ENCODE peak calls at places on chromosomes 4 and X, in four cellular contexts. Q is WTC11, E is stomach, V is fibroblast of lung. B is an unnamed sample.

GRCh38 chr4:159476886-159477285 is 374.0 kb downstream of the RAPGEF2 start:
- DNase-seq in Q (no peak), E (no peak), V (no peak), B (no peak)

GRCh38 chr4:142960867-142961644 is 115.0 kb upstream of the INPP4B start:
- DNase-seq in Q (no peak), E (no peak), V (no peak), B (no peak)

GRCh38 chr4:73871911-73872310 is 2.7 kb downstream of the CXCL1 start:
- DNase-seq in Q (no peak), E (no peak), V (no peak), B (no peak)

GRCh38 chr4:98653006-98653405 is 5.4 kb downstream of the TSPAN5 start:
- DNase-seq in Q (no peak), E (no peak), V (peak), B (no peak)

GRCh38 chrX:53481816-53482485 is 47.8 kb upstream of the HSD17B10 start:
- DNase-seq in Q (peak), E (peak), V (peak), B (peak)

GRCh38 chr4:165584916-165585315 is 206.1 kb downstream of the CPE start:
- DNase-seq in Q (no peak), E (no peak), V (no peak), B (no peak)

GRCh38 chr4:95638920-95639501 is 90.2 kb upstream of the UNC5C start:
- DNase-seq in Q (no peak), E (no peak), V (peak), B (no peak)

GRCh38 chr4:143025111-143025704 is 159.5 kb upstream of the USP38 start:
- DNase-seq in Q (peak), E (no peak), V (peak), B (peak)

GRCh38 chrX:103817502-103817901 is 14.6 kb downstream of the RAB9B start:
- DNase-seq in Q (no peak), E (no peak), V (peak), B (peak)

GRCh38 chrX:38804481-38805293 is 3.4 kb downstream of the MID1IP1 start:
- DNase-seq in Q (peak), E (peak), V (no peak), B (peak)

GRCh38 chrX:132077414-132077813 is 50.4 kb downstream of the FRMD7 start:
- DNase-seq in Q (no peak), E (no peak), V (no peak), B (no peak)

GRCh38 chr4:87920478-87920877 is 55.0 kb upstream of the SPP1 start:
- DNase-seq in Q (no peak), E (no peak), V (no peak), B (no peak)

GRCh38 chr4:173522874-173523395 is 7.1 kb downstream of the HAND2 start:
- DNase-seq in Q (no peak), E (no peak), V (no peak), B (no peak)

GRCh38 chrX:53738370-53738909 is 51.9 kb upstream of the HUWE1 start:
- DNase-seq in Q (no peak), E (no peak), V (no peak), B (no peak)

GRCh38 chr4:38512840-38513239 is 151.2 kb upstream of the KLF3 start:
- DNase-seq in Q (no peak), E (no peak), V (no peak), B (no peak)

GRCh38 chrX:23902419-23902818 is 5.3 kb downstream of the APOO start:
- DNase-seq in Q (no peak), E (no peak), V (peak), B (no peak)

GRCh38 chr4:42519803-42520417 is 122.6 kb downstream of the SHISA3 start:
- DNase-seq in Q (peak), E (peak), V (peak), B (peak)

GRCh38 chr4:147683172-147683571 is 791 bp downstream of the PRMT9 start:
- DNase-seq in Q (no peak), E (no peak), V (peak), B (no peak)

GRCh38 chrX:132750312-132751042 is 208.0 kb downstream of the HS6ST2 start:
- DNase-seq in Q (no peak), E (no peak), V (no peak), B (no peak)

GRCh38 chrX:106811131-106811910 is 8.8 kb downstream of the TBC1D8B start:
- DNase-seq in Q (no peak), E (no peak), V (no peak), B (no peak)

GRCh38 chrX:135009838-135010237 is 12.5 kb downstream of the RTL8B start:
- DNase-seq in Q (no peak), E (no peak), V (no peak), B (no peak)
- TF ChIP-seq CTCF in Q (no peak), E (no peak), V (no peak), B (no peak)

GRCh38 chrX:66200855-66201795 is 37.1 kb downstream of the HEPH start:
- DNase-seq in Q (no peak), E (no peak), V (peak), B (no peak)
- TF ChIP-seq CTCF in Q (no peak), E (no peak), V (no peak), B (no peak)

DNA sequence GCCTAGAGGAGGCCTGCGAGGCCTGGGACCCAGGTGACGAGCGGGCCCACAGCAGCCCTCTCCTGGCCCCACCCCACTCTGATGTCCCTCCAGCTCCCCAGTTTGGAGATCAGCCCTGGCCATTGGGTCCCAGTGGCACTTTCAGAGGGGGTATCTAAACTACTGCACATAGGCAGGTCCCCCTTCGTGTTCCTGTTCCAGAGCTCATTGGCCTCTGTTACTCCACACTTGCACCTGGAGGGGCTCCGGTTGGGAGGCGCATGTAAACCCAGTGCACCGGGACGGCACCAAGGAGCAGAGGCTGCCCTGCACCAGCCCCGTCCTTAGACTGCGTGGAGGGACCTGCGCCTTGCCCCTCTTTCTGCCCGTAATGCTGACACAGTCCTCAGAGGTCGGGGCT is 34.3 kb downstream of the TRMT44 start:
- DNase-seq in Q (no peak), E (no peak), V (no peak), B (no peak)
- TF ChIP-seq CTCF in Q (no peak), E (no peak), V (no peak), B (no peak)

GRCh38 chr4:152063301-152064235 is 302.8 kb upstream of the GATB start:
- DNase-seq in Q (no peak), E (peak), V (no peak), B (no peak)
- TF ChIP-seq CTCF in Q (no peak), E (no peak), V (no peak), B (no peak)

GRCh38 chr4:21136231-21136630 is 436.0 kb downstream of the PACRGL start:
- DNase-seq in Q (no peak), E (no peak), V (no peak), B (no peak)

GRCh38 chr4:21139327-21139726 is 439.1 kb downstream of the PACRGL start:
- DNase-seq in Q (no peak), E (no peak), V (no peak), B (no peak)

GRCh38 chr4:21130606-21131005 is 430.3 kb downstream of the PACRGL start:
- DNase-seq in Q (no peak), E (no peak), V (no peak), B (no peak)

GRCh38 chr4:21134994-21135393 is 434.7 kb downstream of the PACRGL start:
- DNase-seq in Q (no peak), E (no peak), V (peak), B (no peak)
- TF ChIP-seq CTCF in Q (peak), E (no peak), V (no peak), B (no peak)

GRCh38 chr4:72302981-72303704 is 265.9 kb downstream of the ADAMTS3 start:
- DNase-seq in Q (peak), E (peak), V (peak), B (peak)

GRCh38 chr4:72300126-72300525 is 268.3 kb downstream of the NPFFR2 start:
- DNase-seq in Q (no peak), E (no peak), V (no peak), B (no peak)

GRCh38 chr4:72301759-72302158 is 267.3 kb downstream of the ADAMTS3 start:
- DNase-seq in Q (no peak), E (no peak), V (no peak), B (no peak)

GRCh38 chr4:72305620-72306019 is 263.4 kb downstream of the ADAMTS3 start:
- DNase-seq in Q (no peak), E (no peak), V (no peak), B (no peak)

DNA sequence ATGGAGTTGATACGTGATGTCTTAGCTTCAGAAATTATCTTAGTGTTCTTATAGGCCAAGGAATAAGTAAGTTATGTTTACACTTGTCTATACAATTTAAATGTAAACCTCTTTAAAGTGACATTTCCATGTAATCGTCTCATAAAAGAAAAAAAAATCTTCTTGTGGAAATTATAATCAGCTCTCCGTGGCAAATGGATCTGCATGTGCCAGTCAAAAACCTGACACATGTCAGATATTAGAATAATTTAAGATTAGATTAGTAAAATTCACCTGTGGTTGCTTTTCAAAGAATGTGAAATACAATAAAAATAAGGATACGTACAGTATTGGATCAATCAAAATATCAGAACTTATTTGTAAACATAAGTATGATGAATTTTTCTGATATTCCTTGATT is 263.9 kb downstream of the ADAMTS3 start:
- DNase-seq in Q (no peak), E (no peak), V (no peak), B (no peak)
- TF ChIP-seq CTCF in Q (no peak), E (no peak), V (no peak), B (no peak)

GRCh38 chrX:1322393-1322792 is 14.2 kb upstream of the IL3RA start:
- DNase-seq in Q (no peak), E (no peak), V (no peak), B (no peak)

GRCh38 chrX:1327651-1328304 is 8.8 kb upstream of the IL3RA start:
- DNase-seq in Q (no peak), E (no peak), V (no peak), B (no peak)

GRCh38 chrX:1325515-1326116 is 11.0 kb upstream of the IL3RA start:
- DNase-seq in Q (no peak), E (no peak), V (no peak), B (no peak)

GRCh38 chrX:1321689-1322088 is 14.9 kb upstream of the IL3RA start:
- DNase-seq in Q (no peak), E (no peak), V (no peak), B (no peak)

DNA sequence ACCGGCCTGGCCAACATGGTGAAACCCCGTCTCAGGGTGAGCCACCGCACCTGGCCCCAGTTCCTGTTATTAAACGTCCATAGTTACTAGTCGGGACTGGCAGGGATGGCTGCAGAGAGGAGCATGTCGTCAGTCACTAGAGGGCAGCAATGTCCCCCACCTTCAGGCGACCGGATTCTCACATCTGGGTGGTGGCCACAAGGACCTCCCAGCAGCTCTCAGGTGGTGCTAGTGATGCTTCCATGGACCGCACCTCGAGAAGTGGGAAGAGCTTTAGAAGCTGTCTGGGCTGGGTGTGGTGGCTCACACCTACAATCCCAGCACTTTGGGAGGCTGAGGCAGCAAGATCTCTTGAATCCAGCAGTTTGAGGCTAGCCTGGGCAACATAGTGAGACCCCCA is 13.3 kb upstream of the IL3RA start:
- DNase-seq in Q (peak), E (peak), V (no peak), B (peak)
- TF ChIP-seq CTCF in Q (peak), E (no peak), V (no peak), B (no peak)

GRCh38 chr4:53601251-53601764 is 10.0 kb upstream of the LNX1 start:
- DNase-seq in Q (peak), E (no peak), V (no peak), B (peak)
- TF ChIP-seq CTCF in Q (peak), E (no peak), V (peak), B (no peak)

GRCh38 chr4:132557660-132558059 is 591.4 kb upstream of the PCDH10 start:
- DNase-seq in Q (no peak), E (no peak), V (peak), B (no peak)
- TF ChIP-seq CTCF in Q (peak), E (no peak), V (peak), B (no peak)

B was measured in Calu3.